ENCODE peak calls at places on chromosomes 6 and 20, in ten cellular contexts. D, P, L, X, B, A, W, G, K and I are unnamed samples.

GRCh38 chr20:35502352-35502751 is 27.1 kb downstream of the C20orf173 start:
- DNase-seq in D (no peak), W (no peak), B (no peak), K (no peak), A (no peak), L (no peak), P (no peak), G (no peak), X (no peak), I (no peak)

GRCh38 chr6:36827261-36828079 is 11.8 kb downstream of the CPNE5 start:
- DNase-seq in D (no peak), K (no peak), P (no peak), A (no peak), G (peak), X (peak), L (no peak), B (no peak), W (peak), I (peak)

GRCh38 chr6:57177545-57178225 is 5.6 kb downstream of the BAG2 start:
- DNase-seq in B (no peak), L (peak), W (no peak), G (peak), D (no peak), P (no peak), K (no peak), X (no peak), A (no peak), I (no peak)

GRCh38 chr6:156752666-156753301 is 24.4 kb upstream of the ARID1B start:
- DNase-seq in K (peak), L (no peak), D (no peak), G (no peak), X (no peak), P (no peak), A (no peak), B (peak), W (peak), I (no peak)

GRCh38 chr6:41049548-41049947 is 3.5 kb upstream of the APOBEC2 start:
- DNase-seq in X (no peak), G (no peak), A (no peak), W (no peak), P (no peak), D (no peak), B (no peak), L (peak), K (no peak), I (no peak)

GRCh38 chr6:160750276-160750689 is 48.2 kb downstream of the PLG start:
- DNase-seq in P (no peak), K (peak), L (peak), G (no peak), A (no peak), W (peak), X (no peak), B (peak), D (no peak), I (no peak)

GRCh38 chr6:53461682-53462081 is 83.2 kb downstream of the GCLC start:
- DNase-seq in D (no peak), A (no peak), X (no peak), P (no peak), B (no peak), G (no peak), W (peak), K (no peak), L (no peak), I (no peak)

GRCh38 chr6:137486388-137486787 is 7.8 kb downstream of the OLIG3 start:
- DNase-seq in B (no peak), A (no peak), P (no peak), K (no peak), W (peak), G (no peak), X (no peak), L (no peak), D (no peak), I (no peak)

GRCh38 chr20:63434599-63435378 is 37.7 kb downstream of the KCNQ2 start:
- DNase-seq in D (peak), X (peak), K (peak), B (peak), G (peak), W (peak), A (peak), L (peak), P (peak), I (peak)

GRCh38 chr6:109243863-109244825 is 138.1 kb downstream of the CD164 start:
- DNase-seq in L (no peak), D (no peak), G (no peak), A (no peak), K (no peak), B (no peak), W (no peak), P (no peak), X (no peak), I (no peak)

GRCh38 chr6:149357726-149358538 is 40.4 kb downstream of the TAB2 start:
- DNase-seq in P (no peak), K (no peak), X (no peak), G (no peak), L (no peak), W (no peak), B (no peak), D (no peak), A (no peak), I (no peak)

GRCh38 chr20:39623584-39624234 is 661.6 kb downstream of the DHX35 start:
- DNase-seq in B (no peak), D (no peak), X (no peak), K (no peak), P (no peak), L (no peak), A (no peak), W (no peak), G (no peak), I (no peak)

GRCh38 chr6:142304241-142304640 is 2.4 kb downstream of the ADGRG6 start:
- DNase-seq in W (no peak), P (no peak), B (no peak), L (no peak), X (no peak), A (no peak), D (no peak), K (no peak), G (no peak), I (no peak)

GRCh38 chr6:136051140-136051775 is 198.9 kb downstream of the MTFR2 start:
- DNase-seq in P (no peak), B (no peak), A (no peak), G (no peak), L (peak), D (no peak), X (no peak), K (no peak), W (no peak), I (no peak)

GRCh38 chr20:53752971-53753879 is 159.6 kb upstream of the ZNF217 start:
- DNase-seq in B (peak), L (no peak), K (no peak), W (no peak), P (no peak), X (peak), G (no peak), D (no peak), A (no peak), I (no peak)

GRCh38 chr6:37366910-37367309 is 13.1 kb downstream of the RNF8 start:
- DNase-seq in W (peak), K (no peak), D (no peak), A (no peak), B (no peak), P (no peak), X (peak), G (no peak), L (no peak), I (no peak)

GRCh38 chr6:34468378-34468892 is 2.6 kb downstream of the PACSIN1 start:
- DNase-seq in D (no peak), X (no peak), W (no peak), B (no peak), G (no peak), P (no peak), K (no peak), A (no peak), L (no peak), I (no peak)

GRCh38 chr6:12841619-12842018 is 125.1 kb downstream of the PHACTR1 start:
- DNase-seq in D (no peak), X (no peak), L (no peak), W (no peak), K (no peak), P (no peak), B (no peak), G (no peak), A (no peak), I (no peak)

GRCh38 chr6:15352229-15352628 is 106.4 kb downstream of the JARID2 start:
- DNase-seq in G (no peak), X (no peak), B (no peak), P (no peak), D (no peak), W (peak), K (no peak), A (no peak), L (no peak), I (no peak)